ENCODE peak calls at places on chromosome 13, in nine cellular contexts. C is LoVo; J is ascending aorta; H is RCC 7860; V is stimulated activated CD4-positive, alpha-beta T cell treated with anti-CD3 and anti-CD28 coated beads, Interleukin-15, amount 100 ng/mL, for 1 hour; P is NT2/D1; M is psoas muscle; B is dorsolateral prefrontal cortex; L is IMR-90. W is an unnamed sample.

GRCh38 chr13:31756346-31756745 is 17.0 kb downstream of the RXFP2 start:
- DNase-seq in C (peak; percentile 44), J (no peak), L (peak; percentile 94), P (no peak), B (no peak), V (no peak), M (no peak), H (peak; percentile 93), W (peak; percentile 48)

GRCh38 chr13:30133976-30134375 is 173.4 kb downstream of the KATNAL1 start:
- DNase-seq in M (peak; percentile 50), B (peak; percentile 72), P (no peak), V (no peak), J (no peak), L (no peak), H (no peak), C (no peak), W (no peak)

GRCh38 chr13:80173224-80173623 is 167.7 kb downstream of the SPRY2 start:
- DNase-seq in V (no peak), H (no peak), B (no peak), P (no peak), C (no peak), M (no peak), L (no peak), J (no peak), W (no peak)

GRCh38 chr13:114315074-114315785 is 927 bp downstream of the CHAMP1 start:
- DNase-seq in H (no peak), L (no peak), M (no peak), J (no peak), C (no peak), P (no peak), B (no peak), V (no peak), W (no peak)

GRCh38 chr13:70732611-70733010 is 624.4 kb upstream of the KLHL1 start:
- DNase-seq in J (no peak), L (no peak), B (no peak), M (no peak), C (no peak), V (no peak), P (no peak), H (no peak), W (no peak)

GRCh38 chr13:114004416-114005205 is 30.7 kb upstream of the C13orf46 start:
- DNase-seq in B (no peak), V (no peak), L (peak; percentile 50), C (peak; percentile 86), J (no peak), P (no peak), H (no peak), M (peak; percentile 52), W (peak; percentile 59)

GRCh38 chr13:59519776-59520175 is 644.0 kb downstream of the DIAPH3 start:
- DNase-seq in C (no peak), M (no peak), P (no peak), J (no peak), B (no peak), H (no peak), L (no peak), V (no peak), W (no peak)

GRCh38 chr13:39378293-39378692 is 224.7 kb downstream of the LHFPL6 start:
- DNase-seq in L (no peak), M (no peak), B (no peak), H (no peak), C (no peak), P (no peak), V (no peak), J (no peak), W (no peak)

GRCh38 chr13:58583961-58584360 is 952.4 kb downstream of the PCDH17 start:
- DNase-seq in M (no peak), C (no peak), V (no peak), H (no peak), B (no peak), L (no peak), J (no peak), P (no peak), W (no peak)

GRCh38 chr13:107743983-107744382 is 471.4 kb downstream of the LIG4 start:
- DNase-seq in J (no peak), P (no peak), V (no peak), C (no peak), H (no peak), B (no peak), M (no peak), L (peak; percentile 84), W (no peak)

GRCh38 chr13:95385808-95386207 is 84.6 kb upstream of the ABCC4 start:
- DNase-seq in V (no peak), P (no peak), J (no peak), C (no peak), H (no peak), B (no peak), M (no peak), L (no peak), W (no peak)

GRCh38 chr13:49444517-49445395 is 682 bp downstream of the SETDB2 start:
- DNase-seq in V (no peak), J (no peak), H (peak; percentile 11), L (peak; percentile 68), P (no peak), M (no peak), B (peak; percentile 34), C (peak; percentile 66), W (peak; percentile 45)

W was measured in Caki2.